ENCODE peak calls at places on chromosomes 1 and 21, in nine cellular contexts. One of them, this sample, is unnamed.
A peak's percentile ranks its signal among the peaks of the same experiment; 100 is the strongest.

GRCh38 chr1:211507365-211507764 is 15.4 kb upstream of the RD3 start:
- DNase-seq in SK-N-SH: no peak
- DNase-seq in HepG2: no peak
- DNase-seq in GM12878: no peak
- DNase-seq in A549: no peak
- DNase-seq in stomach: no peak
- DNase-seq in ovary: no peak
- DNase-seq in tibial nerve: no peak
- DNase-seq in upper lobe of left lung: no peak
- DNase-seq in this sample: no peak

GRCh38 chr1:13793088-13793730 is 93.2 kb downstream of the PRDM2 start:
- DNase-seq in SK-N-SH: no peak
- DNase-seq in HepG2: no peak
- DNase-seq in GM12878: no peak
- DNase-seq in A549: no peak
- DNase-seq in stomach: no peak
- DNase-seq in ovary: no peak
- DNase-seq in tibial nerve: no peak
- DNase-seq in upper lobe of left lung: no peak
- DNase-seq in this sample: no peak

GRCh38 chr1:180909462-180909976 is 3.2 kb upstream of the KIAA1614 start:
- DNase-seq in SK-N-SH: no peak
- DNase-seq in HepG2: no peak
- DNase-seq in GM12878: peak; percentile 52
- DNase-seq in A549: no peak
- DNase-seq in stomach: no peak
- DNase-seq in ovary: no peak
- DNase-seq in tibial nerve: no peak
- DNase-seq in upper lobe of left lung: no peak
- DNase-seq in this sample: no peak

GRCh38 chr1:177780096-177780700 is 189.7 kb downstream of the SEC16B start:
- DNase-seq in SK-N-SH: peak; percentile 40
- DNase-seq in HepG2: peak; percentile 63
- DNase-seq in GM12878: no peak
- DNase-seq in A549: peak; percentile 24
- DNase-seq in stomach: no peak
- DNase-seq in ovary: no peak
- DNase-seq in tibial nerve: no peak
- DNase-seq in upper lobe of left lung: no peak
- DNase-seq in this sample: no peak

GRCh38 chr1:225882008-225882698 is at the start of gene TMEM63A:
- DNase-seq in SK-N-SH: peak; percentile 93
- DNase-seq in HepG2: peak; percentile 82
- DNase-seq in GM12878: peak; percentile 40
- DNase-seq in A549: peak; percentile 92
- DNase-seq in stomach: peak; percentile 94
- DNase-seq in ovary: peak; percentile 93
- DNase-seq in tibial nerve: peak; percentile 86
- DNase-seq in upper lobe of left lung: peak; percentile 97
- DNase-seq in this sample: peak; percentile 97

GRCh38 chr1:234851450-234852438 is 241.8 kb upstream of the IRF2BP2 start:
- DNase-seq in SK-N-SH: no peak
- DNase-seq in HepG2: no peak
- DNase-seq in GM12878: no peak
- DNase-seq in A549: no peak
- DNase-seq in stomach: no peak
- DNase-seq in ovary: no peak
- DNase-seq in tibial nerve: no peak
- DNase-seq in upper lobe of left lung: no peak
- DNase-seq in this sample: no peak

GRCh38 chr1:112263464-112263863 is 132.6 kb upstream of the CTTNBP2NL start:
- DNase-seq in SK-N-SH: no peak
- DNase-seq in HepG2: no peak
- DNase-seq in GM12878: no peak
- DNase-seq in A549: no peak
- DNase-seq in stomach: no peak
- DNase-seq in ovary: no peak
- DNase-seq in tibial nerve: no peak
- DNase-seq in upper lobe of left lung: no peak
- DNase-seq in this sample: no peak

GRCh38 chr1:62977321-62977720 is 193.4 kb downstream of the ATG4C start:
- DNase-seq in SK-N-SH: no peak
- DNase-seq in HepG2: no peak
- DNase-seq in GM12878: no peak
- DNase-seq in A549: no peak
- DNase-seq in stomach: no peak
- DNase-seq in ovary: no peak
- DNase-seq in tibial nerve: no peak
- DNase-seq in upper lobe of left lung: no peak
- DNase-seq in this sample: no peak

GRCh38 chr1:18875107-18875795 is 15.8 kb upstream of the TAS1R2 start:
- DNase-seq in SK-N-SH: peak; percentile 96
- DNase-seq in HepG2: peak; percentile 65
- DNase-seq in GM12878: no peak
- DNase-seq in A549: peak; percentile 81
- DNase-seq in stomach: peak; percentile 83
- DNase-seq in ovary: peak; percentile 62
- DNase-seq in tibial nerve: peak; percentile 73
- DNase-seq in upper lobe of left lung: peak; percentile 73
- DNase-seq in this sample: peak; percentile 94

GRCh38 chr1:185338719-185339622 is 21.9 kb upstream of the IVNS1ABP start:
- DNase-seq in SK-N-SH: no peak
- DNase-seq in HepG2: no peak
- DNase-seq in GM12878: peak; percentile 86
- DNase-seq in A549: no peak
- DNase-seq in stomach: peak; percentile 46
- DNase-seq in ovary: no peak
- DNase-seq in tibial nerve: no peak
- DNase-seq in upper lobe of left lung: no peak
- DNase-seq in this sample: peak; percentile 42

GRCh38 chr1:31750858-31751638 is 13.1 kb downstream of the ADGRB2 start:
- DNase-seq in SK-N-SH: no peak
- DNase-seq in HepG2: no peak
- DNase-seq in GM12878: no peak
- DNase-seq in A549: no peak
- DNase-seq in stomach: no peak
- DNase-seq in ovary: no peak
- DNase-seq in tibial nerve: no peak
- DNase-seq in upper lobe of left lung: no peak
- DNase-seq in this sample: no peak

GRCh38 chr1:87410771-87411170 is 82.1 kb downstream of the LMO4 start:
- DNase-seq in SK-N-SH: peak; percentile 6
- DNase-seq in HepG2: no peak
- DNase-seq in GM12878: no peak
- DNase-seq in A549: no peak
- DNase-seq in stomach: peak; percentile 54
- DNase-seq in ovary: no peak
- DNase-seq in tibial nerve: no peak
- DNase-seq in upper lobe of left lung: no peak
- DNase-seq in this sample: no peak

GRCh38 chr21:32334980-32335471 is 36.4 kb downstream of the MRAP start:
- DNase-seq in SK-N-SH: no peak
- DNase-seq in HepG2: no peak
- DNase-seq in GM12878: no peak
- DNase-seq in A549: no peak
- DNase-seq in stomach: no peak
- DNase-seq in ovary: no peak
- DNase-seq in tibial nerve: no peak
- DNase-seq in upper lobe of left lung: no peak
- DNase-seq in this sample: no peak

GRCh38 chr1:46489638-46490602 is at the start of gene DMBX1:
- DNase-seq in SK-N-SH: peak; percentile 86
- DNase-seq in HepG2: no peak
- DNase-seq in GM12878: no peak
- DNase-seq in A549: peak; percentile 85
- DNase-seq in stomach: peak; percentile 54
- DNase-seq in ovary: no peak
- DNase-seq in tibial nerve: no peak
- DNase-seq in upper lobe of left lung: peak; percentile 92
- DNase-seq in this sample: no peak

GRCh38 chr1:199311478-199312242 is 672.8 kb downstream of the PTPRC start:
- DNase-seq in SK-N-SH: no peak
- DNase-seq in HepG2: no peak
- DNase-seq in GM12878: no peak
- DNase-seq in A549: no peak
- DNase-seq in stomach: no peak
- DNase-seq in ovary: no peak
- DNase-seq in tibial nerve: no peak
- DNase-seq in upper lobe of left lung: no peak
- DNase-seq in this sample: no peak

GRCh38 chr1:199308349-199308846 is 669.6 kb downstream of the PTPRC start:
- DNase-seq in SK-N-SH: no peak
- DNase-seq in HepG2: no peak
- DNase-seq in GM12878: no peak
- DNase-seq in A549: no peak
- DNase-seq in stomach: no peak
- DNase-seq in ovary: no peak
- DNase-seq in tibial nerve: no peak
- DNase-seq in upper lobe of left lung: no peak
- DNase-seq in this sample: no peak

GRCh38 chr1:199312626-199313025 is 673.8 kb downstream of the PTPRC start:
- DNase-seq in SK-N-SH: no peak
- DNase-seq in HepG2: no peak
- DNase-seq in GM12878: no peak
- DNase-seq in A549: no peak
- DNase-seq in stomach: no peak
- DNase-seq in ovary: no peak
- DNase-seq in tibial nerve: no peak
- DNase-seq in upper lobe of left lung: no peak
- DNase-seq in this sample: no peak

GRCh38 chr1:199310701-199311100 is 671.9 kb downstream of the PTPRC start:
- DNase-seq in SK-N-SH: no peak
- DNase-seq in HepG2: no peak
- DNase-seq in GM12878: no peak
- DNase-seq in A549: no peak
- DNase-seq in stomach: no peak
- DNase-seq in ovary: no peak
- DNase-seq in tibial nerve: no peak
- DNase-seq in upper lobe of left lung: no peak
- DNase-seq in this sample: no peak

GRCh38 chr1:199313444-199313843 is 674.6 kb downstream of the PTPRC start:
- DNase-seq in SK-N-SH: no peak
- DNase-seq in HepG2: no peak
- DNase-seq in GM12878: no peak
- DNase-seq in A549: no peak
- DNase-seq in stomach: no peak
- DNase-seq in ovary: no peak
- DNase-seq in tibial nerve: no peak
- DNase-seq in upper lobe of left lung: no peak
- DNase-seq in this sample: no peak
- H3K4me3 ChIP-seq in SK-N-SH: no peak overlapping the region
- H3K4me3 ChIP-seq in HepG2: no peak overlapping the region
- H3K4me3 ChIP-seq in GM12878: no peak overlapping the region
- H3K4me3 ChIP-seq in A549: no peak overlapping the region
- H3K4me3 ChIP-seq in stomach: no peak overlapping the region
- H3K4me3 ChIP-seq in ovary: no peak overlapping the region
- H3K4me3 ChIP-seq in tibial nerve: no peak overlapping the region
- H3K4me3 ChIP-seq in upper lobe of left lung: no peak overlapping the region
- H3K4me3 ChIP-seq in this sample: no peak overlapping the region

DNA sequence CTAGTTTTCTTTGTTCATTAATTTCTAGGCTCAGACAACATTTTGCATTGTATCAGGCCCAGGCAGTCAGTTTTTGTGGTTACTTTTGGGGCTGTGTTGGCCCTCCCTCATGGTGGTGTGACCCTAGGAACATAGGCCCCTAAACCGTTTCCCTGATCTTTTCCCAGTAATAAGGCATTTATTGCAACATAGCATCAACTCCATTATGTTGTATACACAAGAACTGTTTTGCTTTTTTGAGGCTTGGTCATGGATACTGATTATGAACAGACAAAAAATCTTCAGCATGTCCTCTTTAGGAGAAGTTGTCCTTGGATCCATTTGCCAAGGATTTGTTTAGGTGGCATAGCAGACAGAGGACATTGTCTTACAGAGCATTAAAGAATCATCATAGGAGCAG is 10.3 kb downstream of the B3GALT2 start:
- DNase-seq in SK-N-SH: no peak
- DNase-seq in HepG2: no peak
- DNase-seq in GM12878: no peak
- DNase-seq in A549: no peak
- DNase-seq in stomach: no peak
- DNase-seq in ovary: no peak
- DNase-seq in tibial nerve: no peak
- DNase-seq in upper lobe of left lung: no peak
- DNase-seq in this sample: no peak
- TF ChIP-seq EP300 in SK-N-SH: no peak
- TF ChIP-seq EP300 in HepG2: no peak
- TF ChIP-seq EP300 in GM12878: no peak
- TF ChIP-seq EP300 in A549: no peak
- TF ChIP-seq EP300 in stomach: no peak
- TF ChIP-seq EP300 in ovary: no peak
- TF ChIP-seq EP300 in tibial nerve: no peak
- TF ChIP-seq EP300 in upper lobe of left lung: no peak
- TF ChIP-seq EP300 in this sample: no peak

DNA sequence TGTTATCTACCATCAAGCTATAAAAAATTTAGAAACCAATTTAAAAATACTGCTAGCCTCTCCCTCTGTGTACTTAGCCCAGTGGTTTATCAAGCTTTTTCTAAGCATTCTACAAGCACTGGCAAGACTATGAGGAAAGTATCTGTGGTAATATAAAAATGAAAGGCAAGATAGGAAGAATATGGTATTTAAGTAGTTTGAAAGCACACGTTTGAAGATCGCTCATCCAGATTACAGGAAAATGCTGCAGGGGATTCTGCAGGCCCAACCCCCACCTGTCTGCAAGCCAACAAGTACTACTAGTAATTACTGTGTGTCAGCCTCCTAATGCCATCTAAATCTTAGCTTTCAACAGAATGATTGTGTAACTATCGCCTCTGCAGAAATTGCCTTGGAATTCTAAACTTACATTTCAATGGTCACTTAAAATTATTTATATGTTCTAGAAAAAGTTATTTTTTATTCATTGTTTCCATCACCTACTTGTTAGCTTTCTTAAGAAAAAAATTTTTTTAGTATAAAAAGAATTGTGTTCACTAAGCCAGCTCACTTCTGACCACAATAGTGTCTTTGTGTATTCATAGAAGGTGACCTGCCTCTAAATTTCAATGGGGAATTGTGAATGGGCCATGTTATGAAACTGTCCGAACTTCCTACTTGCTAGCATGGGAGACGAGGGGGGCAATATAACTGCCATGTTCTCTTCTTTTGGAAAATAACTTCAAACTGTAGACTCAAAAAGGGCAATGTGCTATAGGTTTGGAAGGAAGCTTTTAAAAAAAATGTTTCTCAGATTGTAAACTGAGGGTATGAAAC is 8.4 kb downstream of the ERRFI1 start:
- DNase-seq in SK-N-SH: no peak
- DNase-seq in HepG2: peak; percentile 85
- DNase-seq in GM12878: no peak
- DNase-seq in A549: no peak
- DNase-seq in stomach: no peak
- DNase-seq in ovary: no peak
- DNase-seq in tibial nerve: no peak
- DNase-seq in upper lobe of left lung: no peak
- DNase-seq in this sample: no peak
- H3K4me3 ChIP-seq in SK-N-SH: no peak overlapping the region
- H3K4me3 ChIP-seq in HepG2: peak overlapping the region; percentile 23
- H3K4me3 ChIP-seq in GM12878: no peak overlapping the region
- H3K4me3 ChIP-seq in A549: peak overlapping the region; percentile 11
- H3K4me3 ChIP-seq in stomach: no peak overlapping the region
- H3K4me3 ChIP-seq in ovary: no peak overlapping the region
- H3K4me3 ChIP-seq in tibial nerve: no peak overlapping the region
- H3K4me3 ChIP-seq in upper lobe of left lung: no peak overlapping the region
- H3K4me3 ChIP-seq in this sample: peak overlapping the region; percentile 13

GRCh38 chr1:175188936-175189335 is 3.6 kb downstream of the KIAA0040 start:
- DNase-seq in SK-N-SH: no peak
- DNase-seq in HepG2: no peak
- DNase-seq in GM12878: peak; percentile 67
- DNase-seq in A549: no peak
- DNase-seq in stomach: no peak
- DNase-seq in ovary: no peak
- DNase-seq in tibial nerve: no peak
- DNase-seq in upper lobe of left lung: no peak
- DNase-seq in this sample: no peak
- TF ChIP-seq EP300 in SK-N-SH: no peak
- TF ChIP-seq EP300 in HepG2: no peak
- TF ChIP-seq EP300 in GM12878: peak; percentile 66
- TF ChIP-seq EP300 in A549: no peak
- TF ChIP-seq EP300 in stomach: no peak
- TF ChIP-seq EP300 in ovary: no peak
- TF ChIP-seq EP300 in tibial nerve: no peak
- TF ChIP-seq EP300 in upper lobe of left lung: no peak
- TF ChIP-seq EP300 in this sample: no peak